ENCODE peak calls at places on chromosomes 16 and 17, in eight cellular contexts. R, O, H, G, V, X, S and P are unnamed samples.

GRCh38 chr16:85620403-85620802 is 7.3 kb downstream of the GSE1 start:
- DNase-seq in O (no peak), H (no peak), R (no peak), G (peak), V (no peak), X (no peak), S (no peak), P (no peak)

GRCh38 chr16:3097266-3097665 is 1.8 kb downstream of the ZSCAN10 start:
- DNase-seq in G (no peak), R (no peak), X (no peak), H (no peak), S (no peak), V (no peak), O (no peak), P (no peak)

GRCh38 chr17:4833941-4834501 is 881 bp downstream of the MINK1 start:
- DNase-seq in G (peak), H (no peak), S (peak), X (peak), O (peak), R (no peak), V (no peak), P (no peak)

GRCh38 chr16:59748531-59748930 is 1014.4 kb upstream of the GOT2 start:
- DNase-seq in O (no peak), V (no peak), G (no peak), H (no peak), R (no peak), X (no peak), S (no peak), P (no peak)

GRCh38 chr17:69227536-69227935 is 1.1 kb downstream of the ABCA10 start:
- DNase-seq in H (no peak), G (no peak), O (no peak), S (no peak), R (no peak), V (no peak), X (peak), P (no peak)

GRCh38 chr17:72811976-72812687 is 280.4 kb downstream of the SLC39A11 start:
- DNase-seq in H (no peak), O (no peak), S (no peak), G (no peak), X (peak), V (no peak), R (no peak), P (no peak)

GRCh38 chr16:87380875-87381274 is 2.7 kb downstream of the FBXO31 start:
- DNase-seq in S (no peak), R (no peak), O (peak), X (no peak), H (no peak), V (no peak), G (peak), P (no peak)

GRCh38 chr16:1903845-1904820 is 14.1 kb downstream of the HS3ST6 start:
- DNase-seq in H (no peak), R (no peak), O (no peak), G (no peak), V (no peak), X (no peak), S (no peak), P (no peak)

GRCh38 chr17:6426356-6427101 is 8.4 kb downstream of the AIPL1 start:
- DNase-seq in G (no peak), O (no peak), S (no peak), V (no peak), H (no peak), R (no peak), X (no peak), P (no peak)

GRCh38 chr16:4415538-4416199 is 727 bp downstream of the CORO7 start:
- DNase-seq in S (peak), H (no peak), O (peak), G (peak), V (no peak), R (no peak), X (peak), P (no peak)

GRCh38 chr17:38333635-38334295 is 10.0 kb downstream of the GPR179 start:
- DNase-seq in R (no peak), O (peak), G (no peak), H (no peak), V (peak), X (peak), S (peak), P (no peak)